ENCODE peak calls at places on chromosomes 16 and 17, in six cellular contexts. O is K562, X is H1, E is HepG2, R is GM12878, Z is SK-N-SH. P is an unnamed sample.

GRCh38 chr16:12703935-12704334 is 99.8 kb downstream of the CPPED1 start:
- DNase-seq in Z (no peak), X (no peak), O (no peak), E (no peak), R (no peak), P (no peak)

GRCh38 chr17:31541559-31541958 is 150.1 kb downstream of the RAB11FIP4 start:
- DNase-seq in O (no peak), R (no peak), E (peak; percentile 56), X (no peak), Z (no peak), P (no peak)

GRCh38 chr17:17062866-17063265 is 20.6 kb downstream of the MPRIP start:
- DNase-seq in X (no peak), O (no peak), R (no peak), Z (no peak), E (no peak), P (no peak)

GRCh38 chr16:72927199-72928088 is 120.5 kb downstream of the ZFHX3 start:
- DNase-seq in R (no peak), X (no peak), O (no peak), Z (peak; percentile 65), E (peak; percentile 95), P (peak; percentile 90)

GRCh38 chr17:43134774-43135453 is 9.8 kb upstream of the BRCA1 start:
- DNase-seq in R (no peak), Z (no peak), E (peak; percentile 92), O (no peak), X (no peak), P (no peak)

GRCh38 chr16:73179671-73180370 is 131.9 kb upstream of the ZFHX3 start:
- DNase-seq in R (no peak), Z (no peak), E (no peak), X (no peak), O (no peak), P (no peak)

GRCh38 chr17:79864147-79864546 is 24.9 kb upstream of the CBX4 start:
- DNase-seq in X (no peak), E (no peak), R (no peak), Z (peak; percentile 18), O (no peak), P (no peak)

GRCh38 chr16:24041834-24042631 is 206.2 kb downstream of the PRKCB start:
- DNase-seq in E (peak; percentile 50), X (peak; percentile 36), Z (peak; percentile 75), R (peak; percentile 45), O (peak; percentile 73), P (peak; percentile 49)

GRCh38 chr16:53773881-53774280 is 69.9 kb downstream of the FTO start:
- DNase-seq in E (no peak), Z (no peak), R (no peak), O (no peak), X (no peak), P (no peak)

GRCh38 chr16:1375741-1376410 is 24.1 kb downstream of the GNPTG start:
- DNase-seq in E (no peak), R (no peak), O (no peak), Z (no peak), X (no peak), P (no peak)

GRCh38 chr17:5911919-5912318 is 158.3 kb upstream of the WSCD1 start:
- DNase-seq in E (no peak), X (no peak), Z (no peak), O (no peak), R (no peak), P (no peak)
- TF ChIP-seq GABPA in E (no peak), X (no peak), Z (no peak), O (no peak), R (no peak), P (no peak)

GRCh38 chr17:75227729-75228128 is 22.2 kb downstream of the NUP85 start:
- DNase-seq in O (no peak), X (no peak), E (no peak), R (no peak), Z (no peak), P (no peak)
- TF ChIP-seq GABPA in O (no peak), X (no peak), E (no peak), R (no peak), Z (no peak), P (no peak)

GRCh38 chr17:66255527-66255971 is 26.3 kb upstream of the APOH start:
- DNase-seq in X (no peak), R (no peak), E (no peak), O (no peak), Z (no peak), P (no peak)

GRCh38 chr17:66260265-66260664 is 31.1 kb upstream of the APOH start:
- DNase-seq in O (no peak), Z (no peak), X (no peak), R (no peak), E (no peak), P (no peak)

GRCh38 chr17:66260688-66261087 is 31.5 kb upstream of the APOH start:
- DNase-seq in Z (no peak), O (no peak), X (no peak), R (no peak), E (no peak), P (no peak)

GRCh38 chr17:66250686-66251085 is 21.5 kb upstream of the APOH start:
- DNase-seq in O (no peak), X (no peak), Z (no peak), E (no peak), R (no peak), P (no peak)

DNA sequence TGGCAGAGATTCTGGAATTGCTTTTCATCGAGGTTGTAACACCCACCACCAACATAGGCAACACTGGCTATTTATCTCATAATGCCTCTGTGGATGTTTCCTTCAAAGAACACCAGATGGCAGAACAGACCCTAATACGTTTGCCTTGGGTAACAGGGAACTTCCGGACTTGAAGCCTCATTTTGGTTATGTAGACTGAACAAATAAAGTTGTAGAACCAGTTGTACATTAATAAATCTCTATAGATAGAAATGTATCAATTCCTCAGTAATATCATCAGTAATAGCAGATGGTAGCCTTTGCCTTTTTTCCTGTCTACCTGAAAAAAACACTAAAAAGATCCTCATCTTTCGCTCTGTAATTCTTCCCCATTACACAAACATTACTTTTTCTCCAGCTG is 25.9 kb upstream of the APOH start:
- DNase-seq in E (peak; percentile 87), Z (peak; percentile 76), O (peak; percentile 60), R (no peak), X (no peak), P (peak; percentile 40)
- TF ChIP-seq GABPA in E (peak; percentile 67), Z (no peak), O (no peak), R (no peak), X (no peak), P (no peak)

GRCh38 chr16:86901483-86901882 is 323.1 kb downstream of the FOXL1 start:
- DNase-seq in R (no peak), X (no peak), E (no peak), O (no peak), Z (no peak), P (no peak)
- TF ChIP-seq GABPA in R (no peak), X (no peak), E (no peak), O (no peak), Z (no peak), P (no peak)

GRCh38 chr16:11053916-11054460 is 109.6 kb downstream of the CLEC16A start:
- DNase-seq in E (no peak), Z (no peak), R (no peak), X (no peak), O (no peak), P (no peak)
- TF ChIP-seq GABPA in E (no peak), Z (no peak), R (no peak), X (no peak), O (no peak), P (no peak)